ENCODE peak calls at places on chromosomes 7 and 10, in six cellular contexts. X is ovary, M is heart left ventricle, T is transverse colon, R is A549, Y is IMR-90. V is an unnamed sample.

GRCh38 chr7:124171068-124171467 is 138.2 kb upstream of the TMEM229A start:
- DNase-seq in X (no peak), M (peak; percentile 25), T (no peak), R (peak; percentile 14), Y (peak; percentile 62), V (no peak)

GRCh38 chr10:66209025-66209424 is 716.8 kb upstream of the LRRTM3 start:
- DNase-seq in X (no peak), M (no peak), T (no peak), R (no peak), Y (no peak), V (no peak)

GRCh38 chr10:48525113-48525512 is 79.8 kb downstream of the ARHGAP22 start:
- DNase-seq in X (no peak), M (no peak), T (no peak), R (no peak), Y (no peak), V (no peak)

GRCh38 chr7:145313601-145314000 is 477.7 kb upstream of the TPK1 start:
- DNase-seq in X (no peak), M (no peak), T (no peak), R (no peak), Y (no peak), V (no peak)

GRCh38 chr7:42699415-42700178 is 212.3 kb downstream of the C7orf25 start:
- DNase-seq in X (no peak), M (peak; percentile 34), T (no peak), R (no peak), Y (no peak), V (no peak)

GRCh38 chr10:25068152-25069058 is 52.0 kb downstream of the THNSL1 start:
- DNase-seq in X (no peak), M (no peak), T (no peak), R (no peak), Y (peak; percentile 84), V (no peak)

GRCh38 chr7:107441576-107442422 is 28.1 kb upstream of the GPR22 start:
- DNase-seq in X (no peak), M (no peak), T (no peak), R (no peak), Y (peak; percentile 7), V (no peak)

GRCh38 chr7:114370177-114370576 is 44.4 kb upstream of the FOXP2 start:
- DNase-seq in X (no peak), M (no peak), T (no peak), R (no peak), Y (no peak), V (no peak)

GRCh38 chr7:153370092-153370491 is 610.5 kb downstream of the ACTR3B start:
- DNase-seq in X (no peak), M (no peak), T (no peak), R (no peak), Y (no peak), V (no peak)

GRCh38 chr10:91525939-91526712 is 106.7 kb downstream of the PPP1R3C start:
- DNase-seq in X (no peak), M (peak; percentile 28), T (no peak), R (no peak), Y (no peak), V (no peak)

GRCh38 chr7:2260820-2261219 is 18.8 kb downstream of the NUDT1 start:
- DNase-seq in X (no peak), M (peak; percentile 28), T (no peak), R (peak; percentile 52), Y (peak; percentile 25), V (peak; percentile 84)

GRCh38 chr10:84329094-84329611 is 764 bp downstream of the CCSER2 start:
- DNase-seq in X (no peak), M (no peak), T (peak; percentile 38), R (peak; percentile 47), Y (peak; percentile 59), V (no peak)

GRCh38 chr7:148941598-148942280 is 57.6 kb upstream of the EZH2 start:
- DNase-seq in X (peak; percentile 60), M (peak; percentile 35), T (peak; percentile 72), R (peak; percentile 92), Y (peak; percentile 52), V (peak; percentile 50)

GRCh38 chr10:76583711-76584161 is 1053.9 kb downstream of the KCNMA1 start:
- DNase-seq in X (no peak), M (no peak), T (no peak), R (peak; percentile 73), Y (peak; percentile 90), V (no peak)

GRCh38 chr7:85102813-85103350 is 84.0 kb downstream of the SEMA3D start:
- DNase-seq in X (no peak), M (no peak), T (no peak), R (no peak), Y (peak; percentile 63), V (no peak)

GRCh38 chr10:127485153-127485857 is 63.8 kb upstream of the NPS start:
- DNase-seq in X (no peak), M (no peak), T (no peak), R (peak; percentile 51), Y (peak; percentile 73), V (no peak)

GRCh38 chr10:12727832-12728215 is 273.7 kb downstream of the CCDC3 start:
- DNase-seq in X (no peak), M (no peak), T (peak; percentile 60), R (no peak), Y (no peak), V (no peak)

GRCh38 chr10:34814228-34815173 is 595 bp downstream of the PARD3 start:
- DNase-seq in X (peak; percentile 79), M (peak; percentile 63), T (peak; percentile 50), R (peak; percentile 43), Y (peak; percentile 27), V (no peak)

GRCh38 chr7:116799912-116800311 is 62.5 kb upstream of the CAPZA2 start:
- DNase-seq in X (no peak), M (no peak), T (no peak), R (no peak), Y (peak; percentile 41), V (no peak)

GRCh38 chr7:45123913-45124312 is 12.4 kb upstream of the TBRG4 start:
- DNase-seq in X (no peak), M (no peak), T (no peak), R (no peak), Y (no peak), V (no peak)

GRCh38 chr7:98459529-98459928 is 58.6 kb upstream of the BAIAP2L1 start:
- DNase-seq in X (no peak), M (no peak), T (no peak), R (no peak), Y (no peak), V (no peak)

GRCh38 chr7:50479743-50480517 is 29.8 kb upstream of the FIGNL1 start:
- DNase-seq in X (no peak), M (no peak), T (no peak), R (no peak), Y (no peak), V (no peak)

GRCh38 chr10:132774905-132775863 is 10.8 kb downstream of the NKX6-2 start:
- DNase-seq in X (no peak), M (no peak), T (peak; percentile 69), R (peak; percentile 90), Y (no peak), V (no peak)

GRCh38 chr7:88757371-88757770 is 2.1 kb upstream of the ZNF804B start:
- DNase-seq in X (no peak), M (no peak), T (no peak), R (no peak), Y (no peak), V (no peak)

GRCh38 chr7:88758355-88759215 is 915 bp upstream of the ZNF804B start:
- DNase-seq in X (no peak), M (peak; percentile 28), T (no peak), R (no peak), Y (no peak), V (no peak)

GRCh38 chr7:88759956-88760515 is 536 bp downstream of the ZNF804B start:
- DNase-seq in X (no peak), M (no peak), T (no peak), R (no peak), Y (no peak), V (no peak)

GRCh38 chr7:88759216-88759955 is at the start of gene ZNF804B:
- DNase-seq in X (no peak), M (peak; percentile 16), T (peak; percentile 5), R (no peak), Y (no peak), V (peak; percentile 74)

GRCh38 chr7:88761779-88762178 is 2.3 kb downstream of the ZNF804B start:
- DNase-seq in X (no peak), M (no peak), T (no peak), R (no peak), Y (no peak), V (no peak)
- H3K4me3 ChIP-seq in X (no peak overlapping the region), M (no peak overlapping the region), T (no peak overlapping the region), R (no peak overlapping the region), Y (no peak overlapping the region), V (no peak overlapping the region)

DNA sequence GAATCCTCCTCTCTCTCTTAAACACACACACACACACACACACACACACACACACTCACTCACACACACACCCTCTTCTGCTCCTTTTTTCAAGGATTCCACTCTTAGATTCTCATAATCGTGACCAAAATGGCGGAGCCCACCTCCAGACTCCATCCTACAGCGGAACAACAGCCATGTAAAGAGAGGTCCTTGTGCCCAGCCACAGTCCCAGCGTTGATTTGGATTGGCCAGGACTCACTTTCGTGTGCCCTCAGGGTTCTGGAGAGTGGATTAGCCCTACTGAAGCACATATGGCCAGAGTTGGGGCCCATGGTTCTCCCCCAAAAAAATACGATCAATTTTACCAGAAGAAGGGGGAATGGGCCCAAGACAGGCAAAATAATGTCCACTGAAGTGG is 90.2 kb upstream of the SMNDC1 start:
- DNase-seq in X (no peak), M (no peak), T (no peak), R (no peak), Y (no peak), V (no peak)
- TF ChIP-seq POLR2A in X (no peak), M (no peak), T (no peak), R (no peak), Y (peak; percentile 24), V (no peak)

DNA sequence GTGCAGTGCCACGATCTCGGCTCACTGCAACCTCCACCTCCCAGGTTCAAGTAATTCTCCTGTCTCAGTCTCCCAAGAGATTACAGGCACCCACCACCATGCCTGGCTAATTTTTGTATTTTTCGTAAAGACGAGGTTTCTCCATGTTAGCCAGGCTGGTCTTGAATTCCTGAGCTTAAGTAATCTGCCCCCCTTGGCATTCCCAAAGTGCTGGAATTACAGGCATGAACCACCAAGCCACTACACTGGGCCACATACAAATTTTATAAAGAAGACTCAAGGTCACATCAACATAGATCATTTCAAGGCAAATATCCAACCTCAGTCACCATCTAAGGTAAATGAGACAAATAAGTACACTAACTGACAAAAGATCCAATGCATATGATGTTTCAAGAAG is 32.1 kb downstream of the IGF2BP3 start:
- DNase-seq in X (no peak), M (no peak), T (no peak), R (no peak), Y (no peak), V (no peak)
- TF ChIP-seq CTCF in X (no peak), M (no peak), T (no peak), R (no peak), Y (no peak), V (no peak)

DNA sequence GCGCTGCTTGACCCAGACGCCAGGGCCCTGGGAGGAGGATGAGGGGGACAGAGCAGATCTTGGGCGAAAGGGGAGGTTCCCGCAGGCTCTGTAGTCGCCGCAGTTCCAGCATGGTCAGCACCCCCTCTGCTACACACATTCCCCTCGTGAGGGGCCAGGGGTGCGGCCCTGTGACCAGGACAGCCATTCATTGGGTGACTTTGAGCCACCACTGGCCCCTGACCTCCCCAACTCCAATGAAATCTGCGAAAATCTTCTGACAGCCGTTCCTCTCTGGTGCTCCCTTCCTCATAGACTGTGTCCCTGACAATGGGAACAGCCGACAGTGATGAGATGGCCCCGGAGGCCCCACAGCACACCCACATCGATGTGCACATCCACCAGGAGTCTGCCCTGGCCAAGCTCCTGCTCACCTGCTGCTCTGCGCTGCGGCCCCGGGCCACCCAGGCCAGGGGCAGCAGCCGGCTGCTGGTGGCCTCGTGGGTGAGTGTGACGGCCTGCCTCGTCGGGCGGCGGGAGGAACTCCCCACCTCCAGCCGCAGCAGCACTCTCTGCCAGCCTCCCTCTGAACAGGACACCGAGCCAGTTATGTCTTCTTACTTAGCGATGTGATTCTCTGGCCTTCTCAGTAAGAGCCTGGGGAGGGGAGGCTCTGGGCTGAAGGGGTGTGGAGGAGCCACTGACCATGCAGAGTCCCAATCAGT is 825 bp downstream of the TMEM176A start:
- DNase-seq in X (no peak), M (no peak), T (peak; percentile 21), R (no peak), Y (no peak), V (peak; percentile 86)
- H3K4me3 ChIP-seq in X (peak overlapping the region; percentile 55), M (peak overlapping the region; percentile 43), T (peak overlapping the region; percentile 55), R (no peak overlapping the region), Y (no peak overlapping the region), V (peak overlapping the region; percentile 28)